ENCODE peak calls at places on chromosomes 12 and 14, in ten cellular contexts. One of them, this sample, is unnamed.

GRCh38 chr12:64691227-64691792 is 67.9 kb downstream of the GNS start:
- DNase-seq in astrocyte of the spinal cord: no peak
- DNase-seq in SK-N-SH: no peak
- DNase-seq in AG10803: no peak
- DNase-seq in epithelial cell of esophagus: no peak
- DNase-seq in transverse colon: no peak
- DNase-seq in heart left ventricle: no peak
- DNase-seq in cardiac fibroblast: no peak
- DNase-seq in CD8-positive, alpha-beta T cell: no peak
- DNase-seq in AG04450: no peak
- DNase-seq in this sample: no peak

GRCh38 chr14:103460415-103460814 is 62.2 kb downstream of the CKB start:
- DNase-seq in astrocyte of the spinal cord: no peak
- DNase-seq in SK-N-SH: no peak
- DNase-seq in AG10803: no peak
- DNase-seq in epithelial cell of esophagus: no peak
- DNase-seq in transverse colon: no peak
- DNase-seq in heart left ventricle: no peak
- DNase-seq in cardiac fibroblast: no peak
- DNase-seq in CD8-positive, alpha-beta T cell: no peak
- DNase-seq in AG04450: no peak
- DNase-seq in this sample: no peak

GRCh38 chr12:110809149-110809548 is 37.6 kb upstream of the CCDC63 start:
- DNase-seq in astrocyte of the spinal cord: no peak
- DNase-seq in SK-N-SH: no peak
- DNase-seq in AG10803: no peak
- DNase-seq in epithelial cell of esophagus: no peak
- DNase-seq in transverse colon: peak
- DNase-seq in heart left ventricle: no peak
- DNase-seq in cardiac fibroblast: no peak
- DNase-seq in CD8-positive, alpha-beta T cell: no peak
- DNase-seq in AG04450: no peak
- DNase-seq in this sample: no peak

GRCh38 chr12:132579747-132580146 is 30.6 kb downstream of the LRCOL1 start:
- DNase-seq in astrocyte of the spinal cord: no peak
- DNase-seq in SK-N-SH: no peak
- DNase-seq in AG10803: no peak
- DNase-seq in epithelial cell of esophagus: no peak
- DNase-seq in transverse colon: no peak
- DNase-seq in heart left ventricle: no peak
- DNase-seq in cardiac fibroblast: no peak
- DNase-seq in CD8-positive, alpha-beta T cell: no peak
- DNase-seq in AG04450: no peak
- DNase-seq in this sample: no peak

GRCh38 chr12:120264511-120265202 is 873 bp downstream of the PXN start:
- DNase-seq in astrocyte of the spinal cord: no peak
- DNase-seq in SK-N-SH: no peak
- DNase-seq in AG10803: no peak
- DNase-seq in epithelial cell of esophagus: peak
- DNase-seq in transverse colon: no peak
- DNase-seq in heart left ventricle: no peak
- DNase-seq in cardiac fibroblast: no peak
- DNase-seq in CD8-positive, alpha-beta T cell: peak
- DNase-seq in AG04450: no peak
- DNase-seq in this sample: no peak

GRCh38 chr12:124026755-124027745 is 54.0 kb downstream of the ZNF664 start:
- DNase-seq in astrocyte of the spinal cord: peak
- DNase-seq in SK-N-SH: no peak
- DNase-seq in AG10803: peak
- DNase-seq in epithelial cell of esophagus: peak
- DNase-seq in transverse colon: no peak
- DNase-seq in heart left ventricle: no peak
- DNase-seq in cardiac fibroblast: peak
- DNase-seq in CD8-positive, alpha-beta T cell: no peak
- DNase-seq in AG04450: no peak
- DNase-seq in this sample: peak

GRCh38 chr14:50060871-50061663 is 55.3 kb downstream of the VCPKMT start:
- DNase-seq in astrocyte of the spinal cord: peak
- DNase-seq in SK-N-SH: peak
- DNase-seq in AG10803: peak
- DNase-seq in epithelial cell of esophagus: peak
- DNase-seq in transverse colon: peak
- DNase-seq in heart left ventricle: peak
- DNase-seq in cardiac fibroblast: peak
- DNase-seq in CD8-positive, alpha-beta T cell: peak
- DNase-seq in AG04450: peak
- DNase-seq in this sample: peak

GRCh38 chr14:20671597-20672283 is 12.6 kb upstream of the RNASE4 start:
- DNase-seq in astrocyte of the spinal cord: no peak
- DNase-seq in SK-N-SH: no peak
- DNase-seq in AG10803: no peak
- DNase-seq in epithelial cell of esophagus: no peak
- DNase-seq in transverse colon: no peak
- DNase-seq in heart left ventricle: no peak
- DNase-seq in cardiac fibroblast: no peak
- DNase-seq in CD8-positive, alpha-beta T cell: no peak
- DNase-seq in AG04450: no peak
- DNase-seq in this sample: no peak

GRCh38 chr12:88501976-88502938 is 78.0 kb downstream of the KITLG start:
- DNase-seq in astrocyte of the spinal cord: peak
- DNase-seq in SK-N-SH: no peak
- DNase-seq in AG10803: peak
- DNase-seq in epithelial cell of esophagus: peak
- DNase-seq in transverse colon: no peak
- DNase-seq in heart left ventricle: no peak
- DNase-seq in cardiac fibroblast: peak
- DNase-seq in CD8-positive, alpha-beta T cell: no peak
- DNase-seq in AG04450: no peak
- DNase-seq in this sample: peak

GRCh38 chr12:11649413-11650278 is at the start of gene ETV6:
- DNase-seq in astrocyte of the spinal cord: peak
- DNase-seq in SK-N-SH: peak
- DNase-seq in AG10803: peak
- DNase-seq in epithelial cell of esophagus: peak
- DNase-seq in transverse colon: peak
- DNase-seq in heart left ventricle: peak
- DNase-seq in cardiac fibroblast: peak
- DNase-seq in CD8-positive, alpha-beta T cell: peak
- DNase-seq in AG04450: peak
- DNase-seq in this sample: peak

GRCh38 chr12:102634216-102634615 is 153.9 kb upstream of the IGF1 start:
- DNase-seq in astrocyte of the spinal cord: no peak
- DNase-seq in SK-N-SH: no peak
- DNase-seq in AG10803: peak
- DNase-seq in epithelial cell of esophagus: no peak
- DNase-seq in transverse colon: no peak
- DNase-seq in heart left ventricle: no peak
- DNase-seq in cardiac fibroblast: peak
- DNase-seq in CD8-positive, alpha-beta T cell: no peak
- DNase-seq in AG04450: peak
- DNase-seq in this sample: peak

GRCh38 chr12:94841171-94841570 is 162.3 kb downstream of the NDUFA12 start:
- DNase-seq in astrocyte of the spinal cord: no peak
- DNase-seq in SK-N-SH: no peak
- DNase-seq in AG10803: no peak
- DNase-seq in epithelial cell of esophagus: peak
- DNase-seq in transverse colon: no peak
- DNase-seq in heart left ventricle: no peak
- DNase-seq in cardiac fibroblast: no peak
- DNase-seq in CD8-positive, alpha-beta T cell: no peak
- DNase-seq in AG04450: no peak
- DNase-seq in this sample: no peak

GRCh38 chr12:20950248-20950647 is 139.7 kb downstream of the SLCO1B3 start:
- DNase-seq in astrocyte of the spinal cord: peak
- DNase-seq in SK-N-SH: peak
- DNase-seq in AG10803: no peak
- DNase-seq in epithelial cell of esophagus: peak
- DNase-seq in transverse colon: no peak
- DNase-seq in heart left ventricle: no peak
- DNase-seq in cardiac fibroblast: peak
- DNase-seq in CD8-positive, alpha-beta T cell: no peak
- DNase-seq in AG04450: no peak
- DNase-seq in this sample: peak
- TF ChIP-seq CTCF in astrocyte of the spinal cord: peak
- TF ChIP-seq CTCF in SK-N-SH: peak
- TF ChIP-seq CTCF in AG10803: peak
- TF ChIP-seq CTCF in epithelial cell of esophagus: peak
- TF ChIP-seq CTCF in transverse colon: peak
- TF ChIP-seq CTCF in heart left ventricle: peak
- TF ChIP-seq CTCF in cardiac fibroblast: peak
- TF ChIP-seq CTCF in CD8-positive, alpha-beta T cell: no peak
- TF ChIP-seq CTCF in AG04450: no peak
- TF ChIP-seq CTCF in this sample: peak

DNA sequence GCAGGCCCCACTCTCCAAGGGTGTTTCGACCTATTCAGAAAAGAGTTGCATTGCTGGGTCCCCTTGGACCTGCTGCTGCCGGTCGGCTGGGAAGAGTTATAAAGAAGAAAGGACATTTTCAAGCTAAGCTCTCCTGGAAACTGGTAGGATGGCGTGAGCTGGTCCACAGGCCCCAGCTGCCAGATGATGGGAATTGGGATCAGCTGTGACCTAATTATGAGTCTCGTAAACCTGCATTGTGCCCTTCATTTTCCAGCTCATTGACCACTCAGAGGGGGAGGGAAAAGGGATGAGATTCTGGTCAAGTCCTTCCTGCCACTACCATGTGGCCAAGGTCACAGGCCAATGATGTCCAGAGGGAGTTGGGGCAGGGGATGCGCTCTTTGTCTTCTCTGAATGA is 320.8 kb downstream of the NRXN3 start:
- DNase-seq in astrocyte of the spinal cord: no peak
- DNase-seq in SK-N-SH: no peak
- DNase-seq in AG10803: no peak
- DNase-seq in epithelial cell of esophagus: no peak
- DNase-seq in transverse colon: no peak
- DNase-seq in heart left ventricle: no peak
- DNase-seq in cardiac fibroblast: no peak
- DNase-seq in CD8-positive, alpha-beta T cell: no peak
- DNase-seq in AG04450: no peak
- DNase-seq in this sample: no peak
- H3K4me3 ChIP-seq in astrocyte of the spinal cord: no peak
- H3K4me3 ChIP-seq in SK-N-SH: no peak
- H3K4me3 ChIP-seq in AG10803: no peak
- H3K4me3 ChIP-seq in epithelial cell of esophagus: no peak
- H3K4me3 ChIP-seq in transverse colon: no peak
- H3K4me3 ChIP-seq in heart left ventricle: no peak
- H3K4me3 ChIP-seq in cardiac fibroblast: no peak
- H3K4me3 ChIP-seq in CD8-positive, alpha-beta T cell: no peak
- H3K4me3 ChIP-seq in AG04450: no peak
- H3K4me3 ChIP-seq in this sample: no peak

GRCh38 chr14:68510951-68511726 is 281.7 kb downstream of the ZFP36L1 start:
- DNase-seq in astrocyte of the spinal cord: no peak
- DNase-seq in SK-N-SH: no peak
- DNase-seq in AG10803: no peak
- DNase-seq in epithelial cell of esophagus: no peak
- DNase-seq in transverse colon: no peak
- DNase-seq in heart left ventricle: no peak
- DNase-seq in cardiac fibroblast: no peak
- DNase-seq in CD8-positive, alpha-beta T cell: no peak
- DNase-seq in AG04450: no peak
- DNase-seq in this sample: no peak
- TF ChIP-seq CTCF in astrocyte of the spinal cord: no peak
- TF ChIP-seq CTCF in SK-N-SH: peak
- TF ChIP-seq CTCF in AG10803: peak
- TF ChIP-seq CTCF in epithelial cell of esophagus: no peak
- TF ChIP-seq CTCF in transverse colon: no peak
- TF ChIP-seq CTCF in heart left ventricle: no peak
- TF ChIP-seq CTCF in cardiac fibroblast: no peak
- TF ChIP-seq CTCF in CD8-positive, alpha-beta T cell: no peak
- TF ChIP-seq CTCF in AG04450: no peak
- TF ChIP-seq CTCF in this sample: no peak

DNA sequence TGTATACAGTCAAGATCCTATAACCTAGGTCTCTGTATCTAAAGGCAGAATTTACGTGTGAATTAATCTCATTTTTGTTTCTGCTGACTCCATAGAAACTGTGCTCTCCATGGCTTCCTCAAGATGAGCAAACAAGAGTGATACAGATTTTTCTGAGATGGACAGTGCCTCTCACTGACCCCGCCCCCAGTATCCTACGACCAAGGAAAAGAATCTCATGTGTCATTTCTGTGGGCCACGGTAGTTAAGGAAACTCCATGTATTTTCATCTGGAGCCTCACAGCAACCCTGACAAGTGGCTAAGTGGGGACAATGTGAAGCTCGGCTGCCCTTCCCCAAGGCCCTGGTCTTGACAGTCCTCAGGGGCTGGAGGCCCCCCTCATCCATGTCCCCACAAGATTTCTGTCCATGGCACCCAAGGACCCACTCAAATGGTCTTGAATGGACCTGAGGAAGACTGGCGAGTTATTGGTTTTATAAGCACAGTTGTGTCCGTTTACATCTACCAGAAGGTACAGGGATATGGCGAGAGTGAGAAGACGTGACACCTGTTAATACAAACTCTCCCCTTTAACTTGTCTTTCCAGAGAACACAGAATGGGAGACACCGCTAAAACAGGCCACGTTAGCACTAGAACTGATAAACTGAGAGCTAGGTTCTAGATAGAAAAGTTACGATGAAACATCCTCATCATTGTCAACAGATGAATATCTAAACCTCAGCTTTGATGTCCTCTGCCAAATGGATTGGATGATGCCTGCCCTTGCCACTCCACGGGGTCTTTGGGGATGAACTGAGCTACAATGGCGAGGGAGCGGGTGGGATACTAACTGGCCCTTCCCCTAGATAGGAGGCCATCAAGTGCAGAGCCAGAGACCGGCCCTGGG is 108.4 kb upstream of the EGLN3 start:
- DNase-seq in astrocyte of the spinal cord: no peak
- DNase-seq in SK-N-SH: no peak
- DNase-seq in AG10803: no peak
- DNase-seq in epithelial cell of esophagus: no peak
- DNase-seq in transverse colon: no peak
- DNase-seq in heart left ventricle: no peak
- DNase-seq in cardiac fibroblast: no peak
- DNase-seq in CD8-positive, alpha-beta T cell: no peak
- DNase-seq in AG04450: no peak
- DNase-seq in this sample: no peak
- H3K4me3 ChIP-seq in astrocyte of the spinal cord: peak
- H3K4me3 ChIP-seq in SK-N-SH: peak
- H3K4me3 ChIP-seq in AG10803: peak
- H3K4me3 ChIP-seq in epithelial cell of esophagus: peak
- H3K4me3 ChIP-seq in transverse colon: peak
- H3K4me3 ChIP-seq in heart left ventricle: peak
- H3K4me3 ChIP-seq in cardiac fibroblast: peak
- H3K4me3 ChIP-seq in CD8-positive, alpha-beta T cell: peak
- H3K4me3 ChIP-seq in AG04450: peak
- H3K4me3 ChIP-seq in this sample: peak

This sample was measured in fibroblast of pulmonary artery.